ENCODE peak calls at places on chromosomes 16 and 17, in five cellular contexts. One of them, this sample, is unnamed.

GRCh38 chr16:998211-998610 is 16.6 kb downstream of the SOX8 start:
- DNase-seq in activated naive CD4-positive, alpha-beta T cell: no peak
- DNase-seq in left colon: no peak
- DNase-seq in NCI-H510A: no peak
- DNase-seq in H54: no peak
- DNase-seq in this sample: no peak

GRCh38 chr17:40313660-40314556 is 4.9 kb downstream of the RARA start:
- DNase-seq in NCI-H510A: peak; percentile 69
- DNase-seq in H54: no peak
- DNase-seq in left colon: no peak
- DNase-seq in activated naive CD4-positive, alpha-beta T cell: no peak
- DNase-seq in this sample: no peak

GRCh38 chr17:4604111-4604644 is 19.8 kb downstream of the SMTNL2 start:
- DNase-seq in H54: no peak
- DNase-seq in activated naive CD4-positive, alpha-beta T cell: no peak
- DNase-seq in NCI-H510A: no peak
- DNase-seq in left colon: peak; percentile 27
- DNase-seq in this sample: no peak

GRCh38 chr16:51131619-51132018 is 19.5 kb downstream of the SALL1 start:
- DNase-seq in NCI-H510A: no peak
- DNase-seq in activated naive CD4-positive, alpha-beta T cell: no peak
- DNase-seq in H54: no peak
- DNase-seq in left colon: no peak
- DNase-seq in this sample: no peak

GRCh38 chr16:53891409-53892139 is 187.6 kb downstream of the FTO start:
- DNase-seq in activated naive CD4-positive, alpha-beta T cell: no peak
- DNase-seq in left colon: no peak
- DNase-seq in NCI-H510A: no peak
- DNase-seq in H54: no peak
- DNase-seq in this sample: no peak

GRCh38 chr16:85579883-85580607 is 33.1 kb upstream of the GSE1 start:
- DNase-seq in H54: no peak
- DNase-seq in activated naive CD4-positive, alpha-beta T cell: no peak
- DNase-seq in left colon: no peak
- DNase-seq in NCI-H510A: no peak
- DNase-seq in this sample: no peak

GRCh38 chr17:50206604-50207293 is 5.3 kb upstream of the COL1A1 start:
- DNase-seq in activated naive CD4-positive, alpha-beta T cell: no peak
- DNase-seq in NCI-H510A: peak; percentile 59
- DNase-seq in left colon: peak; percentile 52
- DNase-seq in H54: no peak
- DNase-seq in this sample: no peak

GRCh38 chr17:2398188-2398587 is 2.7 kb downstream of the MNT start:
- DNase-seq in NCI-H510A: no peak
- DNase-seq in activated naive CD4-positive, alpha-beta T cell: no peak
- DNase-seq in H54: no peak
- DNase-seq in left colon: no peak
- DNase-seq in this sample: no peak

GRCh38 chr16:57912529-57913260 is 58.2 kb downstream of the CNGB1 start:
- DNase-seq in activated naive CD4-positive, alpha-beta T cell: no peak
- DNase-seq in NCI-H510A: no peak
- DNase-seq in left colon: no peak
- DNase-seq in H54: no peak
- DNase-seq in this sample: no peak

GRCh38 chr16:58678716-58679115 is 5.9 kb downstream of the SLC38A7 start:
- DNase-seq in left colon: peak; percentile 30
- DNase-seq in NCI-H510A: no peak
- DNase-seq in activated naive CD4-positive, alpha-beta T cell: no peak
- DNase-seq in H54: peak; percentile 36
- DNase-seq in this sample: no peak

GRCh38 chr16:1913327-1914083 is 4.7 kb downstream of the HS3ST6 start:
- DNase-seq in activated naive CD4-positive, alpha-beta T cell: no peak
- DNase-seq in H54: no peak
- DNase-seq in NCI-H510A: peak; percentile 38
- DNase-seq in left colon: peak; percentile 90
- DNase-seq in this sample: no peak

GRCh38 chr16:14354561-14355351 is 275.3 kb downstream of the PARN start:
- DNase-seq in NCI-H510A: no peak
- DNase-seq in left colon: no peak
- DNase-seq in activated naive CD4-positive, alpha-beta T cell: no peak
- DNase-seq in H54: no peak
- DNase-seq in this sample: no peak

GRCh38 chr17:4720787-4721186 is 10.4 kb downstream of the ARRB2 start:
- DNase-seq in H54: no peak
- DNase-seq in activated naive CD4-positive, alpha-beta T cell: no peak
- DNase-seq in left colon: no peak
- DNase-seq in NCI-H510A: no peak
- DNase-seq in this sample: no peak

GRCh38 chr17:1354022-1354421 is 46.0 kb downstream of the YWHAE start:
- DNase-seq in H54: no peak
- DNase-seq in NCI-H510A: no peak
- DNase-seq in activated naive CD4-positive, alpha-beta T cell: no peak
- DNase-seq in left colon: no peak
- DNase-seq in this sample: no peak

GRCh38 chr17:18257268-18257681 is 1.3 kb downstream of the FLII start:
- DNase-seq in H54: peak; percentile 87
- DNase-seq in NCI-H510A: no peak
- DNase-seq in left colon: no peak
- DNase-seq in activated naive CD4-positive, alpha-beta T cell: no peak
- DNase-seq in this sample: no peak

GRCh38 chr17:74325743-74326379 is at the start of gene KIF19:
- DNase-seq in H54: no peak
- DNase-seq in left colon: peak; percentile 60
- DNase-seq in NCI-H510A: peak; percentile 74
- DNase-seq in activated naive CD4-positive, alpha-beta T cell: no peak
- DNase-seq in this sample: no peak

GRCh38 chr16:81431554-81432353 is 12.9 kb upstream of the CMIP start:
- DNase-seq in H54: no peak
- DNase-seq in NCI-H510A: no peak
- DNase-seq in left colon: no peak
- DNase-seq in activated naive CD4-positive, alpha-beta T cell: no peak
- DNase-seq in this sample: no peak

GRCh38 chr17:9767432-9767991 is 23.9 kb downstream of the DHRS7C start:
- DNase-seq in activated naive CD4-positive, alpha-beta T cell: no peak
- DNase-seq in NCI-H510A: no peak
- DNase-seq in H54: no peak
- DNase-seq in left colon: no peak
- DNase-seq in this sample: no peak

GRCh38 chr17:16215002-16215272 is 397 bp downstream of the NCOR1 start:
- DNase-seq in NCI-H510A: peak; percentile 19
- DNase-seq in H54: peak; percentile 33
- DNase-seq in left colon: peak; percentile 70
- DNase-seq in activated naive CD4-positive, alpha-beta T cell: no peak
- DNase-seq in this sample: no peak

GRCh38 chr17:61627125-61627524 is 36.1 kb upstream of the NACA2 start:
- DNase-seq in activated naive CD4-positive, alpha-beta T cell: no peak
- DNase-seq in NCI-H510A: no peak
- DNase-seq in left colon: no peak
- DNase-seq in H54: no peak
- DNase-seq in this sample: no peak

GRCh38 chr16:11452746-11453344 is 107.6 kb downstream of the RMI2 start:
- DNase-seq in H54: no peak
- DNase-seq in NCI-H510A: no peak
- DNase-seq in left colon: no peak
- DNase-seq in activated naive CD4-positive, alpha-beta T cell: no peak
- DNase-seq in this sample: no peak

GRCh38 chr17:28271431-28271830 is 47.6 kb upstream of the TMEM97 start:
- DNase-seq in NCI-H510A: no peak
- DNase-seq in activated naive CD4-positive, alpha-beta T cell: no peak
- DNase-seq in left colon: no peak
- DNase-seq in H54: no peak
- DNase-seq in this sample: no peak

GRCh38 chr17:75152971-75153853 is 1.1 kb downstream of the JPT1 start:
- DNase-seq in NCI-H510A: no peak
- DNase-seq in left colon: peak; percentile 72
- DNase-seq in H54: no peak
- DNase-seq in activated naive CD4-positive, alpha-beta T cell: no peak
- DNase-seq in this sample: peak; percentile 37

GRCh38 chr17:37043201-37043600 is 94.4 kb downstream of the AATF start:
- DNase-seq in left colon: no peak
- DNase-seq in activated naive CD4-positive, alpha-beta T cell: no peak
- DNase-seq in NCI-H510A: no peak
- DNase-seq in H54: no peak
- DNase-seq in this sample: no peak

GRCh38 chr16:72122308-72122707 is 28.7 kb downstream of the DHX38 start:
- DNase-seq in H54: no peak
- DNase-seq in activated naive CD4-positive, alpha-beta T cell: no peak
- DNase-seq in left colon: no peak
- DNase-seq in NCI-H510A: no peak
- DNase-seq in this sample: no peak

GRCh38 chr17:39235555-39236221 is 9.9 kb upstream of the STAC2 start:
- DNase-seq in activated naive CD4-positive, alpha-beta T cell: no peak
- DNase-seq in H54: peak; percentile 85
- DNase-seq in NCI-H510A: peak; percentile 51
- DNase-seq in left colon: no peak
- DNase-seq in this sample: no peak

GRCh38 chr17:66661411-66661843 is 173.5 kb upstream of the CACNG5 start:
- DNase-seq in NCI-H510A: peak; percentile 9
- DNase-seq in activated naive CD4-positive, alpha-beta T cell: no peak
- DNase-seq in H54: peak; percentile 45
- DNase-seq in left colon: no peak
- DNase-seq in this sample: peak; percentile 16

GRCh38 chr16:70378869-70379493 is 32.3 kb downstream of the DDX19A start:
- DNase-seq in NCI-H510A: no peak
- DNase-seq in activated naive CD4-positive, alpha-beta T cell: no peak
- DNase-seq in left colon: no peak
- DNase-seq in H54: no peak
- DNase-seq in this sample: no peak

GRCh38 chr16:46632778-46633733 is 11.9 kb upstream of the SHCBP1 start:
- DNase-seq in left colon: no peak
- DNase-seq in NCI-H510A: peak; percentile 75
- DNase-seq in activated naive CD4-positive, alpha-beta T cell: no peak
- DNase-seq in H54: no peak
- DNase-seq in this sample: no peak